ENCODE peak calls at places on chromosomes 1 and 21, in four cellular contexts. One of them, this sample, is unnamed.

GRCh38 chr1:66253330-66253921 is 280.5 kb upstream of the SGIP1 start:
- DNase-seq in K562: no peak
- DNase-seq in HCT116: peak
- DNase-seq in HepG2: peak
- DNase-seq in this sample: peak

GRCh38 chr1:172254521-172255222 is 165.8 kb upstream of the C1orf105 start:
- DNase-seq in K562: no peak
- DNase-seq in HepG2: no peak
- DNase-seq in HCT116: peak
- DNase-seq in this sample: peak

GRCh38 chr21:36419996-36420395 is 34.8 kb downstream of the CHAF1B start:
- DNase-seq in K562: peak
- DNase-seq in HepG2: peak
- DNase-seq in HCT116: peak
- DNase-seq in this sample: no peak

GRCh38 chr1:20555025-20555757 is 2.8 kb downstream of the FAM43B start:
- DNase-seq in HCT116: no peak
- DNase-seq in K562: no peak
- DNase-seq in HepG2: no peak
- DNase-seq in this sample: no peak

GRCh38 chr1:232404981-232405380 is 225.0 kb downstream of the SIPA1L2 start:
- DNase-seq in K562: no peak
- DNase-seq in HepG2: no peak
- DNase-seq in HCT116: no peak
- DNase-seq in this sample: no peak

GRCh38 chr1:45282346-45282745 is 44.3 kb upstream of the HPDL start:
- DNase-seq in K562: no peak
- DNase-seq in HepG2: no peak
- DNase-seq in HCT116: no peak
- DNase-seq in this sample: no peak

GRCh38 chr1:99648107-99648506 is 2.2 kb downstream of the PALMD start:
- DNase-seq in HepG2: peak
- DNase-seq in HCT116: peak
- DNase-seq in K562: peak
- DNase-seq in this sample: no peak

GRCh38 chr21:35048706-35049617 is at the start of gene RUNX1:
- DNase-seq in HepG2: no peak
- DNase-seq in HCT116: no peak
- DNase-seq in K562: peak
- DNase-seq in this sample: no peak

GRCh38 chr1:106620521-106620954 is 435.9 kb upstream of the PRMT6 start:
- DNase-seq in HepG2: no peak
- DNase-seq in HCT116: no peak
- DNase-seq in K562: no peak
- DNase-seq in this sample: peak

GRCh38 chr1:178702141-178702540 is 22.9 kb upstream of the RALGPS2 start:
- DNase-seq in K562: no peak
- DNase-seq in HepG2: no peak
- DNase-seq in HCT116: no peak
- DNase-seq in this sample: no peak

GRCh38 chr1:178091986-178092745 is 1.7 kb upstream of the RASAL2 start:
- DNase-seq in HepG2: peak
- DNase-seq in HCT116: no peak
- DNase-seq in K562: no peak
- DNase-seq in this sample: no peak

GRCh38 chr21:41761211-41762181 is 5.4 kb downstream of the RIPK4 start:
- DNase-seq in HepG2: peak
- DNase-seq in K562: no peak
- DNase-seq in HCT116: no peak
- DNase-seq in this sample: no peak

DNA sequence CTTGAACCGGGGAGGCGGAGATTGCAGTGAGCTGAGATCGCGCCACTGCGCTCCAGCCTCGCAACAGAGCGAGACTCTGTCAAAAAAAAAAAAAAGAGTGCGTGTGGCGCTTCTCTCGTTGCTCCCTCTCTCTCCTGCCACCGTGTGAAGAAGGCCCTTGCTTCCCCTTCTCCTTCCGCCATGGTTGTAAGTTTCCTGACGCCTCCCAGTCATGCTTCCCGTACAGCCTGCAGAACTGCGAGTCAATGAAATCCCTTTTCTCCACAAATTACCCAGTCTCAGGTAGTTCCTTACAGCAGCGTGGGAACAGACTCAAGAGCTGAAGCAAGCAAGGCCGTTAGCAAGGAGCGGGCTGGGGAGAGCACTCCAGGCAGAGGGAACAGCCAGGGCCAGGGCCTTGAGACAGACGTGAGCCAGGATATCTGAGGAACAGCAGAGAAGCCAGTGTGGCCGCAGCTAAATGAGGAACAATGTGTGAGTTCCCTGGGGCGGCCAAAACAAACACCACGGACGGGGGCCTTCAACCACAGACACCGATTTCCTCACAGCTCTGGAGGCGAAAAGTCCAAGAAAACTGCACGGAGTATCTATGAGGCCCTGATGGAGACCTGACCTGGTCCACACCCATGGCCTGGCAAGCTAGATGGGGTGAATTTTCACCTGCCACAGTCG is 54.2 kb upstream of the ETS2 start:
- DNase-seq in K562: no peak
- DNase-seq in HepG2: no peak
- DNase-seq in HCT116: no peak
- DNase-seq in this sample: no peak
- TF ChIP-seq REST in K562: no peak
- TF ChIP-seq REST in HepG2: no peak
- TF ChIP-seq REST in HCT116: no peak
- TF ChIP-seq REST in this sample: no peak

GRCh38 chr1:117093091-117093534 is 28.4 kb downstream of the TRIM45 start:
- DNase-seq in HepG2: no peak
- DNase-seq in K562: no peak
- DNase-seq in HCT116: no peak
- DNase-seq in this sample: no peak
- TF ChIP-seq TCF7L2 in HepG2: no peak
- TF ChIP-seq TCF7L2 in K562: no peak
- TF ChIP-seq TCF7L2 in HCT116: no peak
- TF ChIP-seq TCF7L2 in this sample: no peak

GRCh38 chr1:212035123-212035834 is at the start of the genes DTL and INTS7:
- DNase-seq in HepG2: peak
- DNase-seq in K562: peak
- DNase-seq in HCT116: peak
- DNase-seq in this sample: peak
- TF ChIP-seq REST in HepG2: no peak
- TF ChIP-seq REST in K562: peak
- TF ChIP-seq REST in HCT116: no peak
- TF ChIP-seq REST in this sample: peak

DNA sequence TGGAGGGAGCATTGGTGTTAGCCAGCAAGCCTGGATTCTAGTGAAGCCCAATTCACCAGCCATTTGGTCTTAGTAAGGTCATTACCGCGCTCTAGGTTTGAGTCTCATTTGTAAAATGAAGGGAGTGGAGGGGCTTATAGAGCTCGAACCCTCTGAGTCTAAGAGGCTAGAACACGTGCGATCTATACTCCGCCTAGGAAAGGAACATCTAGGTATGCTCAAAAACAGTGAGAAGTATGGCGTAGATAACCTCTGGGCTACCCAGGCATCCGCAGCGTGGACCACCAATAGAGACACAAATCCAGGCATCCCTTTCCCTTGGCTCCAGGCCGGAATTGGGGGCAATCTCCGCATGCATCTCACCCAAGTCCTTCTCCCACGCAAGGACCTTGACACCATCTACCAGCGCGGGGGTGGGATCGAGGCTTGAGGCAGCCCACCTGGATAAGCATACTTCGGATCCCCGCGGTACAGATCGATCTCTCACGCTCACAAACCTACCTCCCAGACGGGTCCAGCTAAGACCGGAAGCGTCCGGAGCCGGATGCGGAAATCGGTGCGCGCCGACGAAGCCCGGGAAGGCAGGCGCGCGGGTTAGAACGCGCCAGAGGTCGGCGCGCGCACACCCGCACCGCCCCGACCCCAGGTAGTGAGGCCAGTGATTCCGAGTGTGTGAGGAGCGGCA is at the start of gene METTL25B:
- DNase-seq in HepG2: peak
- DNase-seq in K562: no peak
- DNase-seq in HCT116: no peak
- DNase-seq in this sample: no peak
- TF ChIP-seq TCF7L2 in HepG2: no peak
- TF ChIP-seq TCF7L2 in K562: no peak
- TF ChIP-seq TCF7L2 in HCT116: no peak
- TF ChIP-seq TCF7L2 in this sample: no peak

GRCh38 chr1:113369040-113369439 is 21.3 kb upstream of the MAGI3 start:
- DNase-seq in HCT116: no peak
- DNase-seq in HepG2: no peak
- DNase-seq in K562: no peak
- DNase-seq in this sample: no peak

GRCh38 chr1:113369715-113370114 is 20.6 kb upstream of the MAGI3 start:
- DNase-seq in K562: no peak
- DNase-seq in HCT116: no peak
- DNase-seq in HepG2: no peak
- DNase-seq in this sample: no peak

DNA sequence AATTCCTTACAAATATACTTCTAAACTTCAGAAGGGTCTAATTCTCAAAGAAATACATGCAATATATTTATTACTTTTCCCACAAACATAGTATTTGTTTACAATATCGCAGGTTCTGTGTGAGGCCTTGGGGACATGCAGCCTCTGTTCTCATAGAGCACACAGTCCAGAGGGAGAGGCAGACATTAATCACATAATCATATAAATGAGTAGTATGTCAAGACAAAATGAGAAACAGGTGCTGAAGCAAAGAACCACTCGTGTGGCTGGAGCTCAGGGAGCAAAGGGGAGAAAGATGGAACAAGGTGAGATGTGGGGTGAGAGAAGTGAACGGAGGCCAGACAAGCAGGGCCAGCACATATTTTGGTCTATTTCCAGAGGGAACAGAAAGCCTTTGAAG is 26.4 kb upstream of the MAGI3 start:
- DNase-seq in K562: no peak
- DNase-seq in HCT116: no peak
- DNase-seq in HepG2: no peak
- DNase-seq in this sample: no peak
- TF ChIP-seq REST in K562: no peak
- TF ChIP-seq REST in HCT116: no peak
- TF ChIP-seq REST in HepG2: no peak
- TF ChIP-seq REST in this sample: no peak

GRCh38 chr1:234845097-234845660 is 235.2 kb upstream of the IRF2BP2 start:
- DNase-seq in HepG2: no peak
- DNase-seq in K562: no peak
- DNase-seq in HCT116: no peak
- DNase-seq in this sample: no peak
- TF ChIP-seq TCF7L2 in HepG2: no peak
- TF ChIP-seq TCF7L2 in K562: no peak
- TF ChIP-seq TCF7L2 in HCT116: no peak
- TF ChIP-seq TCF7L2 in this sample: no peak

This sample was measured in Panc1.